ENCODE peak calls at places on chromosomes 13 and 19, in four cellular contexts. U is GM12878, A is WTC11, O is HepG2. T is an unnamed sample.

GRCh38 chr19:48963371-48964204 is 1.5 kb upstream of the FTL start:
- DNase-seq in U (no peak), A (peak; percentile 75), O (peak; percentile 98), T (peak; percentile 94)

GRCh38 chr13:44273991-44274810 is 99.4 kb upstream of the SERP2 start:
- DNase-seq in U (no peak), A (no peak), O (no peak), T (no peak)

GRCh38 chr13:58935689-58936088 is 1228.0 kb downstream of the DIAPH3 start:
- DNase-seq in U (no peak), A (no peak), O (no peak), T (no peak)

GRCh38 chr19:11767633-11768133 is 883 bp downstream of the ZNF441 start:
- DNase-seq in U (peak; percentile 31), A (no peak), O (peak; percentile 72), T (peak; percentile 35)

GRCh38 chr19:35718345-35719041 is 690 bp downstream of the KMT2B start:
- DNase-seq in U (no peak), A (peak; percentile 26), O (no peak), T (no peak)

GRCh38 chr13:59415498-59415897 is 748.2 kb downstream of the DIAPH3 start:
- DNase-seq in U (no peak), A (no peak), O (no peak), T (no peak)

GRCh38 chr13:45362939-45363338 is 22.0 kb upstream of the TPT1 start:
- DNase-seq in U (no peak), A (peak; percentile 68), O (peak; percentile 25), T (peak; percentile 71)

GRCh38 chr13:100148422-100148821 is 59.5 kb downstream of the PCCA start:
- DNase-seq in U (no peak), A (no peak), O (no peak), T (no peak)

GRCh38 chr13:75416327-75417005 is 65.5 kb downstream of the TBC1D4 start:
- DNase-seq in U (peak; percentile 36), A (no peak), O (no peak), T (no peak)

GRCh38 chr13:99983401-99984133 is 2.0 kb downstream of the ZIC2 start:
- DNase-seq in U (no peak), A (no peak), O (no peak), T (peak; percentile 19)

GRCh38 chr19:27966390-27966816 is 1246.5 kb downstream of the UQCRFS1 start:
- DNase-seq in U (no peak), A (no peak), O (no peak), T (peak; percentile 18)
- TF ChIP-seq TCF7 in U (no peak), A (no peak), O (no peak), T (no peak)

GRCh38 chr13:38669234-38669964 is 17.5 kb upstream of the FREM2 start:
- DNase-seq in U (no peak), A (no peak), O (no peak), T (no peak)

GRCh38 chr13:38664920-38665319 is 22.0 kb upstream of the FREM2 start:
- DNase-seq in U (no peak), A (no peak), O (no peak), T (no peak)

GRCh38 chr13:38667526-38668094 is 19.3 kb upstream of the FREM2 start:
- DNase-seq in U (no peak), A (no peak), O (no peak), T (no peak)

GRCh38 chr13:38674208-38674607 is 12.7 kb upstream of the FREM2 start:
- DNase-seq in U (no peak), A (no peak), O (no peak), T (no peak)

DNA sequence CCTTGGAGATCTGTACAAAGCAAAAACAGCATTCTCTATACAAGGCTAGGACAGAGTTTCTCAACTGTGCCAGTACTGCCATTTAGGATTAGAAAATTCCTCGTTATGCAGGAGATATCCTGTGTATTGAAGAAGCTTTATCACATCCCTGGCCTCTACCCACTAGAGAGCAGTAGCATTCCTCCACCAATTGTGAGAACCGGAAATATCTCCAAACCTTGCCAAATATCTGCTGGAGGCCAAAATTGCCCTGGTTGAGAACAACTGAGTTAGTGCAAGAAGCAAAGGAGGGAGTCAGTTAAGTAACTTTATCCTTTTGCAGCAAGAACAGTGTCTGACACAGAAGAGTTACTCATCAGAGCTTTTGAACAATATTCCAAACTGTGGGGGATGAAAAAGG is 16.2 kb upstream of the FREM2 start:
- DNase-seq in U (no peak), A (no peak), O (no peak), T (no peak)
- TF ChIP-seq CTCF in U (no peak), A (no peak), O (no peak), T (no peak)

GRCh38 chr13:28820099-28821051 is at the start of gene MTUS2:
- DNase-seq in U (no peak), A (peak; percentile 70), O (no peak), T (peak; percentile 31)

GRCh38 chr13:28822161-28822560 is 2.0 kb downstream of the MTUS2 start:
- DNase-seq in U (no peak), A (no peak), O (no peak), T (no peak)

GRCh38 chr13:28819748-28820098 is 416 bp upstream of the MTUS2 start:
- DNase-seq in U (no peak), A (peak; percentile 81), O (peak; percentile 9), T (peak; percentile 78)

GRCh38 chr13:28817204-28817603 is 2.9 kb upstream of the MTUS2 start:
- DNase-seq in U (no peak), A (peak; percentile 27), O (peak; percentile 39), T (peak; percentile 11)

DNA sequence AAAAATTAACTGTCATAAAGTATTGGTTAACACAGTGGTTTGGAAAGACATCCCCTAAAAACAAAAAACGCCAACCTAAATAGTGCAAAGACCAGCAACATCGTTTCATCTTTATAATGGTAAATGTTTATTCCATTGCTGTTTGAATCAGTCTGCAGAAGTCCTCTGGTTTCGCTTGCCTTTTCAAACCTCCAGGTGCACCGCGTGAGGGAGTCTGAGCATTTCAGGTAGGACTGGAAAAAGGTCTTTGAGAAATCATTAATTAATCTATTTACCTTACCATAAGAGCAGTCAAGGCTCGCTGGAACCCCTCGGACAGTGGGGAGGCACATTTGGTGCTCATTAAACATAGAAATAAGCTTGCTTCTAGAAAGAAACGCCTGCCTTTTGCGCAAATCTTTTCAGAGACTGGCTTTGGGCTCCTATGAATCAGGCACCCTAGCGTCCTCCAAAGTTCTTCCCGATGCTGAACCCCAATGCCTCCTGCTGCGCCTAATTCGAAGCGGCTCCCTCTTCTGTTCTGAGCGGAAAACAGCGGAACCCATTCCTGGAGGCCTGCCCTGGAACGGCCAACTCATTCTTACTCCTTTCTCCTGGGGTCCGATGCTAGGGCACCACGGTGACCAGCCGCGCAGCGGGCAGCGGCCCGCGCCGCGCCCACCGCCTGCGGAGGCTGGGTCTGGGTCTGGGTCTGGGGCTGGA is 942 bp upstream of the MTUS2 start:
- DNase-seq in U (no peak), A (peak; percentile 16), O (no peak), T (no peak)
- TF ChIP-seq TCF7 in U (no peak), A (no peak), O (no peak), T (no peak)

GRCh38 chr19:10010247-10010691 is at the start of gene COL5A3:
- DNase-seq in U (no peak), A (peak; percentile 49), O (no peak), T (peak; percentile 39)

GRCh38 chr19:10011974-10012373 is 1.3 kb upstream of the RDH8 start:
- DNase-seq in U (no peak), A (no peak), O (no peak), T (no peak)

GRCh38 chr19:10010939-10011338 is 635 bp upstream of the COL5A3 start:
- DNase-seq in U (no peak), A (no peak), O (no peak), T (no peak)

GRCh38 chr19:10013316-10013715 is at the start of gene RDH8:
- DNase-seq in U (no peak), A (no peak), O (no peak), T (no peak)

DNA sequence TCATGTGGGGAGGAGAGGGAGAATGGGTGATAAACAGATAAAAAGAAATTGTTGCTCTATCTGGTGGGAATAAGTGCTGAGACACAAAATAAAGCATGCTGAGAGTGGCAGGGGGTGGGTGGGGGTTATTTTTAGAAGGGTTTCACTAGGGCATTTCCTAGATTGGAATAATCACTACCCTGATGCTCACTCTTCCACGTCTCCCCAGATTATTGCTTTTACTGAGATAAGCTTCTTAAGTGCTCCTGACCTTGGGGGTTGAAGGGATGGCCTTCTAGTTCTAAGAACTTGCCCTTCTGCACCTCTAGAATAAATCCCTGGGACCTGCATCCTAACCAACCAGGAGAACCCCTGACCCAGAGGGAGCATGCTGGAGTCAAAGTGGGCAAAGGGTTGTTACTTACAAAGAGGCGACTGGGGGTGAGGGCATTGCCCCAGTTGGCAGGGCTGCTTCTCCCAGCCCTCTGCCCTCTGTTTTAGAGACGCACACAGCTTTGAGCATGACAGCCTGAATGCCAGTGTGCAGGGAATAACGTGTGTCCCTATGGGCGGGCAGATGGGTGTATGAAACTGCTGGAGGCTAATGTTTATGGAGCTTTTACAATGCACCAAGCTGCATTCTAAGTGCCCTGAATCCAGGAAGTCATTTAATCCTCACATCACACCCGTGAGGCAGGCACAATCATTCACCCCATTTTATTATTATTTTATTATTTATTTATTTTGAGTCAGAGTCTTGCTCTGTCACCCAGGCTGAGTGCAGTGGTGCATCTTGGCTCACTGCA is 743 bp downstream of the RDH8 start:
- DNase-seq in U (no peak), A (no peak), O (no peak), T (no peak)
- TF ChIP-seq CTCF in U (no peak), A (no peak), O (no peak), T (no peak)

GRCh38 chr19:8567522-8568172 is 9.6 kb downstream of the MYO1F start:
- DNase-seq in U (no peak), A (no peak), O (no peak), T (no peak)

GRCh38 chr19:8569066-8569761 is 8.0 kb downstream of the MYO1F start:
- DNase-seq in U (peak; percentile 63), A (no peak), O (no peak), T (peak; percentile 80)

GRCh38 chr19:8573316-8573715 is 3.9 kb downstream of the MYO1F start:
- DNase-seq in U (no peak), A (no peak), O (no peak), T (no peak)

GRCh38 chr19:8566855-8567254 is 10.4 kb downstream of the MYO1F start:
- DNase-seq in U (no peak), A (no peak), O (no peak), T (no peak)

DNA sequence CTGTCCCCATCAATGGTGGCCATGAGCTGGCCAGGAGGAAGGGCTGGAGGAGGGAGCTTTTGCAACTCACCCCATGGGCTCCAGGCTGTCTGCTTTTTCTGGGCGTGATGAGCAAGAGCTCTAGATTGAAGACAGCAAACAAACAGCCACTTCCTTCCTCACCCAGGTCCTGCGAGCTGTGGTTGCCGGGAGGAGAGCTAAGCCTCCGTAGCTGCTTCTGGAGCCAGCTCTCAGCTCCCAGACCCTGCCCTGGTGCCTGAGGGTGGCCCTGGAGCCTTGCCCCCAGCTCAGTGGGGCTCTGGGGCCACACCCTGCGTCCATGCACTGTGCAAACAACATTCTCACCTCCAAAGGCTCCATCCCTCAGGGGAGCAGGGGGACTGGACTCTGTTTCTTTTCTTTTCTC is 6.2 kb downstream of the MYO1F start:
- DNase-seq in U (no peak), A (no peak), O (peak; percentile 34), T (no peak)
- TF ChIP-seq TCF7 in U (no peak), A (no peak), O (no peak), T (no peak)

T was measured in K562.